ENCODE peak calls at places on chromosomes 5 and 9, in ten cellular contexts. D, T, Z, K, G, P, H, L, X and Q are unnamed samples.

GRCh38 chr5:9596833-9597232 is 33.3 kb downstream of the TAS2R1 start:
- DNase-seq in D (peak; percentile 62), T (no peak), Z (no peak), K (no peak), G (no peak), P (no peak), H (no peak), L (no peak), X (no peak), Q (no peak)

GRCh38 chr9:71285191-71285656 is 163.8 kb upstream of the TRPM3 start:
- DNase-seq in D (peak; percentile 69), T (no peak), Z (peak; percentile 23), K (peak; percentile 64), G (peak; percentile 24), P (peak; percentile 24), H (peak; percentile 46), L (peak; percentile 70), X (no peak), Q (no peak)

GRCh38 chr9:109908459-109909390 is 128.7 kb downstream of the PALM2AKAP2 start:
- DNase-seq in D (peak; percentile 3), T (no peak), Z (no peak), K (no peak), G (no peak), P (peak; percentile 57), H (peak; percentile 67), L (no peak), X (no peak), Q (no peak)

GRCh38 chr9:137084526-137084925 is 2.3 kb upstream of the MAN1B1 start:
- DNase-seq in D (no peak), T (peak; percentile 74), Z (no peak), K (no peak), G (no peak), P (no peak), H (no peak), L (no peak), X (no peak), Q (no peak)

GRCh38 chr9:114007991-114008666 is 70.0 kb downstream of the AMBP start:
- DNase-seq in D (peak; percentile 31), T (peak; percentile 62), Z (no peak), K (no peak), G (peak; percentile 9), P (no peak), H (no peak), L (no peak), X (no peak), Q (peak; percentile 25)

GRCh38 chr9:68793605-68794343 is 88.7 kb downstream of the PIP5K1B start:
- DNase-seq in D (no peak), T (no peak), Z (no peak), K (no peak), G (no peak), P (no peak), H (no peak), L (peak; percentile 64), X (no peak), Q (no peak)

GRCh38 chr5:168317521-168318147 is 26.2 kb downstream of the WWC1 start:
- DNase-seq in D (no peak), T (no peak), Z (peak; percentile 95), K (peak; percentile 49), G (no peak), P (peak; percentile 92), H (peak; percentile 98), L (no peak), X (no peak), Q (no peak)

GRCh38 chr9:90964101-90965020 is 162.7 kb downstream of the SYK start:
- DNase-seq in D (peak; percentile 64), T (no peak), Z (peak; percentile 46), K (no peak), G (peak; percentile 27), P (no peak), H (no peak), L (peak; percentile 70), X (peak; percentile 20), Q (no peak)

GRCh38 chr5:139689631-139690384 is 41.7 kb downstream of the CXXC5 start:
- DNase-seq in D (peak; percentile 88), T (peak; percentile 86), Z (peak; percentile 35), K (peak; percentile 23), G (peak; percentile 44), P (no peak), H (no peak), L (peak; percentile 56), X (no peak), Q (no peak)

GRCh38 chr5:80672140-80672736 is 17.5 kb upstream of the DHFR start:
- DNase-seq in D (peak; percentile 89), T (peak; percentile 72), Z (peak; percentile 72), K (peak; percentile 81), G (peak; percentile 80), P (peak; percentile 46), H (peak; percentile 52), L (peak; percentile 77), X (peak; percentile 74), Q (no peak)

GRCh38 chr9:91334053-91334452 is 27.7 kb downstream of the AUH start:
- DNase-seq in D (no peak), T (no peak), Z (no peak), K (no peak), G (no peak), P (peak; percentile 6), H (peak; percentile 38), L (no peak), X (no peak), Q (no peak)

GRCh38 chr5:10328323-10328722 is 20.6 kb upstream of the CMBL start:
- DNase-seq in D (no peak), T (no peak), Z (no peak), K (no peak), G (no peak), P (no peak), H (peak; percentile 56), L (no peak), X (no peak), Q (no peak)

GRCh38 chr5:116058346-116058936 is 26.2 kb downstream of the ARL14EPL start:
- DNase-seq in D (no peak), T (no peak), Z (no peak), K (no peak), G (no peak), P (no peak), H (no peak), L (no peak), X (no peak), Q (no peak)

GRCh38 chr5:116068028-116068632 is 16.7 kb upstream of the COMMD10 start:
- DNase-seq in D (no peak), T (no peak), Z (peak; percentile 11), K (peak; percentile 69), G (no peak), P (peak; percentile 45), H (peak; percentile 40), L (peak; percentile 71), X (no peak), Q (no peak)

GRCh38 chr5:116063950-116064349 is 20.9 kb upstream of the COMMD10 start:
- DNase-seq in D (no peak), T (no peak), Z (no peak), K (no peak), G (no peak), P (no peak), H (peak; percentile 9), L (no peak), X (no peak), Q (no peak)

DNA sequence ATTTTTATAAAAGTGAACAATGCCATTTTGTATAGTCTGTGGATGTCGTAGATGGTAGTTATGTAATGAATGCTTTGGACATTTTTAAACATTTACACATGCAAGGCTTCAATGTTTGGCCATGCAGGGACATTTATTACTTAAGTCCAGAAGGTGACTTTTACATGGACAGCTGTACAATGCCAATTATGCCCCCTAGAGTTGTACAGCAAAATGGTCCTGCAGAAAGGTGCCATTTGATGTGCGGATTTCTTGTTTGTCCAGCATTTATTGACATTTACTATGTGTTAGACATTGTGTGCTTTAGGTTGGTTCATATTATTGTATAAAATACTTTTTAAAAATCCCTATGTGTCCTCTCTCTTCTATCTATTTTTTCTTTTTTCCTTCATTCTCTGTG is 22.5 kb upstream of the COMMD10 start:
- DNase-seq in D (no peak), T (no peak), Z (no peak), K (no peak), G (no peak), P (no peak), H (no peak), L (no peak), X (no peak), Q (no peak)
- TF ChIP-seq CTCF in D (no peak), T (no peak), Z (no peak), K (no peak), G (no peak), P (no peak), H (no peak), L (no peak), X (no peak), Q (no peak)

DNA sequence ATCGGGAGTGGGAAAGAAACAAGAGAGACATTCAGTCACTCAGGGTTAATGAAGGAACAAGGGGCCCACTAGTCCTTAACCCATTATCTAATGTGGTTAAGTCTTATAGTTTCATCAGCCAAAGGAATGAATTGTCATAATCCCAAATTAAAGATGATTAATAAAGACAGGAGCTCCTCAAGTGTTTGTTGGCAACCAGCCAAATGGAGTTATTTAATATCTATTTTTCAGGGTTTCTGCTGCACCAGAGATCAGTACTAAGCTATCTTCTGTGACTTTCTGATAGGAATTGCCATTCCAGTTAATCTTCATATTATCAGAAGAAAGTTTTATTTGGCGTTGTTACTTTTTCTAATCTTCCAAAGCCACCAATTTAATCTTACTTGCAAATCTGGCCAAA is 34.0 kb upstream of the FCHO2 start:
- DNase-seq in D (no peak), T (no peak), Z (no peak), K (no peak), G (no peak), P (no peak), H (no peak), L (no peak), X (no peak), Q (no peak)
- TF ChIP-seq CTCF in D (no peak), T (no peak), Z (no peak), K (no peak), G (no peak), P (no peak), H (no peak), L (no peak), X (no peak), Q (no peak)

GRCh38 chr5:17440766-17441165 is 57.3 kb upstream of the TAF11L2 start:
- DNase-seq in D (no peak), T (no peak), Z (no peak), K (no peak), G (no peak), P (no peak), H (peak; percentile 81), L (no peak), X (no peak), Q (no peak)
- TF ChIP-seq CTCF in D (no peak), T (no peak), Z (no peak), K (no peak), G (no peak), P (no peak), H (no peak), L (no peak), X (no peak), Q (no peak)

DNA sequence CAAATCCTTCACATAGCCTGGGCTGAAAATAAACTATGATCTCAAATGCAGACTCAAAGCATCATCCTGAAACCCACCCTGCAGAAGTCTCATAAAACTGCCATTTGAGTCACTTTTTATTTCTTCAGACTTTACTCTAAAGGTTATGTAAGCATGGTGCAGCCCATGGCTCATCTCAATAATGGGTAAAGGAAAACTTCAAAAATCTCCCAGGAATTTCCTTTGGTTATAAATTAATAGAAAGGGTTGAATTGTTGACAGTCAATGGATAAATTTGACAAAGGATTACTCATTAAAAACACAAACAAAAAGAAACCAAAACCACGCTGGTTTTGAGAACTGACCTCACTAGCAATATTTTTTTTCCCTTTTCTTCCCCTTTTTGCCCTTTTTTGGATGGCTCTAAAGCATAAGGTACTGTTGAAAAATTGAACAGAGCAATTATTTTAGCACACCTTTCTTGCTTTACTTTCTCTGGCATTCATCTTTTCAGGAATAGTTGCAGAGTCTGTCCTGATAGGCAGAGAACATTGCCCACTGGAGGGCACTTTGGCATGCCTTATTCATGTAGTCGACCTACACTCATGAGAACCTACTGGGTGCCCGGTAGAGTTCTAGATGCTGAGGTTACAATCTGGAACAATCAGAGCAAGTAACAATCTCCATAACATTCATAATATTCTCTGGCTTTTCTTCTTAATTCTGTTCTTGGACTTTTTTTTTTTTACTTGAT is 191.4 kb downstream of the TMEM167A start:
- DNase-seq in D (no peak), T (no peak), Z (peak; percentile 4), K (no peak), G (no peak), P (peak; percentile 2), H (peak; percentile 78), L (peak; percentile 34), X (no peak), Q (no peak)
- TF ChIP-seq CTCF in D (peak; percentile 37), T (no peak), Z (peak; percentile 45), K (no peak), G (no peak), P (no peak), H (no peak), L (peak; percentile 19), X (no peak), Q (no peak)